ENCODE peak calls at places on chromosome 21, in eight cellular contexts. Q, X, V, W, K, A, Z and Y are unnamed samples. For H3K27me3, the result is how much of the 10 kb centered on the place peaks cover.

GRCh38 chr21:14259669-14260458 is 43.9 kb downstream of the RBM11 start:
- DNase-seq in K (no peak), Q (no peak), W (no peak), Z (no peak), V (peak), X (no peak), A (peak), Y (no peak)

GRCh38 chr21:19461481-19462205 is 1058.1 kb upstream of the TMPRSS15 start:
- DNase-seq in K (no peak), Q (no peak), V (no peak), W (no peak), X (no peak), Z (no peak), A (no peak), Y (no peak)

GRCh38 chr21:17454315-17455027 is 58.4 kb upstream of the CXADR start:
- DNase-seq in W (no peak), X (peak), V (peak), Q (no peak), A (peak), Z (no peak), K (no peak), Y (no peak)

GRCh38 chr21:43740497-43741156 is 21.7 kb downstream of the PDXK start:
- DNase-seq in K (peak), X (no peak), Q (peak), A (no peak), V (no peak), W (peak), Z (no peak), Y (peak)

GRCh38 chr21:28516011-28516410 is 476.7 kb downstream of the LTN1 start:
- DNase-seq in Z (no peak), K (no peak), V (no peak), Q (no peak), X (no peak), A (no peak), W (no peak), Y (no peak)

GRCh38 chr21:24514081-24514733 is 1093.1 kb downstream of the MRPL39 start:
- DNase-seq in V (no peak), K (no peak), A (no peak), Z (no peak), X (no peak), W (no peak), Q (no peak), Y (no peak)

GRCh38 chr21:35925497-35925896 is 134.8 kb downstream of the SETD4 start:
- DNase-seq in W (peak), V (no peak), Z (no peak), X (no peak), K (peak), Q (peak), A (peak), Y (no peak)

GRCh38 chr21:27636671-27637070 is 669.8 kb upstream of the ADAMTS5 start:
- DNase-seq in K (no peak), A (no peak), W (no peak), V (no peak), Q (no peak), X (no peak), Z (no peak), Y (no peak)

GRCh38 chr21:37531402-37532042 is 164.9 kb downstream of the DYRK1A start:
- DNase-seq in A (no peak), Z (peak), K (no peak), Q (no peak), V (no peak), W (peak), X (peak), Y (peak)

GRCh38 chr21:43718872-43719747 is at the start of gene PDXK:
- DNase-seq in Z (peak), Q (peak), X (peak), K (peak), A (peak), W (peak), V (peak), Y (peak)

GRCh38 chr21:37561506-37561905 is 194.9 kb downstream of the DYRK1A start:
- DNase-seq in V (no peak), X (no peak), W (no peak), K (no peak), A (no peak), Z (no peak), Q (no peak), Y (no peak)

GRCh38 chr21:43884012-43884860 is 19.2 kb downstream of the AGPAT3 start:
- DNase-seq in W (peak), Z (peak), X (no peak), A (peak), V (peak), K (no peak), Q (peak), Y (peak)

GRCh38 chr21:37435120-37435519 is 68.5 kb downstream of the DYRK1A start:
- DNase-seq in K (no peak), W (no peak), V (peak), Z (no peak), A (peak), X (no peak), Q (no peak), Y (no peak)

GRCh38 chr21:14952916-14953315 is 111.9 kb downstream of the NRIP1 start:
- DNase-seq in K (no peak), Z (no peak), X (no peak), Q (no peak), W (no peak), A (no peak), V (no peak), Y (no peak)

GRCh38 chr21:23130308-23130707 is 2132.1 kb downstream of the NCAM2 start:
- DNase-seq in A (no peak), V (no peak), Z (no peak), K (no peak), W (no peak), Q (no peak), X (no peak), Y (no peak)

GRCh38 chr21:39319251-39319756 is 5.9 kb upstream of the BRWD1 start:
- DNase-seq in X (no peak), Q (no peak), Z (no peak), A (no peak), W (no peak), V (no peak), K (no peak), Y (no peak)

GRCh38 chr21:28781602-28782274 is 210.9 kb downstream of the LTN1 start:
- DNase-seq in V (peak), A (peak), Q (no peak), X (no peak), K (no peak), Z (no peak), W (no peak), Y (no peak)

GRCh38 chr21:32403201-32403701 is 9.3 kb upstream of the EVA1C start:
- DNase-seq in W (peak), X (peak), Q (no peak), A (peak), V (no peak), Z (no peak), K (peak), Y (peak)

GRCh38 chr21:31489014-31489413 is 145.0 kb upstream of the TIAM1 start:
- DNase-seq in K (no peak), V (no peak), X (no peak), Q (no peak), A (no peak), Z (peak), W (no peak), Y (no peak)

GRCh38 chr21:45560106-45561021 is 18.1 kb upstream of the SLC19A1 start:
- DNase-seq in V (no peak), A (no peak), W (no peak), Z (peak), Q (no peak), K (no peak), X (peak), Y (no peak)

GRCh38 chr21:45562401-45562800 is 20.2 kb upstream of the SLC19A1 start:
- DNase-seq in W (peak), V (no peak), Z (no peak), A (no peak), X (peak), Q (no peak), K (no peak), Y (no peak)

GRCh38 chr21:45559216-45560105 is 17.2 kb upstream of the SLC19A1 start:
- DNase-seq in X (peak), Q (no peak), A (no peak), W (no peak), K (no peak), Z (peak), V (no peak), Y (no peak)

GRCh38 chr21:45558044-45558721 is 15.9 kb upstream of the SLC19A1 start:
- DNase-seq in A (no peak), W (peak), Z (peak), V (no peak), Q (no peak), X (peak), K (no peak), Y (no peak)

GRCh38 chr21:45562965-45563364 is 20.7 kb upstream of the SLC19A1 start:
- DNase-seq in V (no peak), X (peak), Z (no peak), W (no peak), Q (no peak), A (no peak), K (no peak), Y (no peak)
- H3K27me3 ChIP-seq in V (under half), X (under half), Z (under half), W (under half), Q (under half), A (under half), K (under half), Y (under half)

DNA sequence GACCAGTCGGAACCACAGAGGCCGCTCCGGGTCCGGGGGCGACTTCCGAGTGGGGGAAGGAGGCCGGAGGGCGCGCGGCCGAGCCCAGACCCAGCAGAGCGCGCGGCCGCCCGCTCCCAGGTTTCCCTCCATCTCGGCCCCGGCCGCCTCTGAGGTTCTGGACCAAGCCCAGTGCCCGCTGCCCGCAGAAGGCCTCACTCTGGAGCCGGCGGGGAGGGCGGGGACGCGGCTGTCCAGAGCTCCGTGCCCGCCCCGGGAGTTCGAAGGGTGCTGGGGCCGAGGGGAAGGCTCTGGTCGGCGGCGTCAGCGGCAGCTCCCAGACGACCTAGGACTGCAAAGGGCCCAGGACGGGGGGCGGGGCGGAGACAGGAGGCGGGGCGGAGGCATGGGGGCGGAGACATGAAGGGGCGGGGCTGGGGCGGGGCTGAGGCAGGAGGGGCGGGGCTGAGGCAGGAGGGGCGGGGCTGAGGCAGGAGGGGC is 48.0 kb upstream of the SLC19A1 start:
- DNase-seq in Z (peak), W (peak), V (no peak), A (peak), X (peak), Q (no peak), K (peak), Y (peak)
- TF ChIP-seq POLR2AphosphoS5 in Z (peak), W (no peak), V (no peak), A (no peak), X (no peak), Q (no peak), K (peak), Y (peak)

GRCh38 chr21:34886554-34887385 is 162.3 kb downstream of the RUNX1 start:
- DNase-seq in W (no peak), X (peak), V (no peak), K (no peak), A (peak), Q (no peak), Z (peak), Y (peak)
- TF ChIP-seq POLR2A in W (no peak), X (no peak), V (no peak), K (peak), A (no peak), Q (no peak), Z (no peak), Y (peak)

GRCh38 chr21:45000637-45001133 is 60.9 kb downstream of the SLX9 start:
- DNase-seq in Q (no peak), Z (peak), K (no peak), W (no peak), V (no peak), X (peak), A (no peak), Y (no peak)

GRCh38 chr21:45002381-45003204 is 62.8 kb downstream of the SLX9 start:
- DNase-seq in Q (no peak), W (no peak), A (no peak), Z (peak), K (no peak), X (peak), V (no peak), Y (no peak)

GRCh38 chr21:44999972-45000636 is 60.3 kb downstream of the SLX9 start:
- DNase-seq in W (no peak), V (no peak), A (no peak), K (no peak), X (peak), Q (peak), Z (peak), Y (no peak)

GRCh38 chr21:44999428-44999971 is 59.7 kb downstream of the SLX9 start:
- DNase-seq in Z (peak), A (no peak), Q (no peak), W (no peak), K (no peak), V (no peak), X (peak), Y (no peak)

DNA sequence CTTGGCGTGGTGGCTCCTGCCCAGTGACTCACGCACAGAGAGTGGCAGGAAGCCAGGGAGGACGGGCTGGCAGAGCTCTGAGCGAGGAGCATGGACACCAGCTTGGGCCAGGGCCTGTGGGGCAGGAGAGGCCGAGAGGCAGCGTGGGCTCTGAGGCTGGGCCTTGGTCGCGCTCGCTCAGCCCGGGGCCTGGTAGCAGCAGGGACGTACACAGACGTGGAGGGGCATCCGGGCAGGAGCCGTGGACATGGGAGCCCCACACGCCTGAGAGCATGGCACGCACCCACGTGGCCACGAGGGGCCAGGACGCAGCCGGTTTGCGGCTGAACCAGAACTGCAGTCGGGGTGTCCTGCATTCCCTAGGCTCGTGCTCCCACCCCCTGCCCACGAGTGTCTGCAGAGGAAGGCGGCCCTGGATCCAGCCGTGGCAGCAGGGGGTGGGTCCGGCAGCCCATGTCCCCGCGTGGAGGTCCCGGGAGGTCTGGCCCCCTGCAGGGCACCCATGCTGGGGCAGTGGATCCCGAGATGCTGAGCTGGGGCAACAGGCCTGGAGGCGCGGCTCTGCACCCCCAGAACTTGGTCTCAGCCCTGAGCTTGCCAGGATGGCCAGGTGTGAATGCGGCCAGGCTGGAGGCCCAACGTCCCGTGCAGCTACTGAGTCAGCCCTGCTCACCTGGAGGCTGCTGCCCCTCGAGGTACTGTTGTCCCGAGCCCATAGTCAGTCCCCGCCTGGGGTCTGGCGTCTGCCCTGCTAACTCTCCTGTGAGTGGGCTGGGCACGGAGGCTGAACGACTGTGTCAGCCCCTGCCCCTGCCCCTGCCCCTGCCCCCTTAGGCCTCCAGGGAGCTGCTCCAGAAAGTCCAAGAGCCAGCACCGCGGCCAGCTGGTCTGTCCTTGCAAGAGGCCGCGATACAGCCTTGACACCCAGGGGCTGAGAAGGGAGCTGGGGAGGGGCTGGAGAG is 61.6 kb downstream of the SLX9 start:
- DNase-seq in Q (peak), W (peak), V (no peak), A (peak), K (peak), Z (peak), X (peak), Y (peak)
- H3K27me3 ChIP-seq in Q (under half), W (under half), V (under half), A (under half), K (under half), Z (under half), X (under half), Y (under half)

GRCh38 chr21:33587792-33588484 is 546 bp downstream of the DONSON start:
- DNase-seq in Q (no peak), Z (no peak), X (peak), W (peak), V (no peak), A (peak), K (peak), Y (peak)
- TF ChIP-seq POLR2AphosphoS5 in Q (no peak), Z (no peak), X (no peak), W (no peak), V (no peak), A (no peak), K (no peak), Y (no peak)

GRCh38 chr21:26170471-26171309 is at the start of gene APP:
- DNase-seq in Q (peak), X (peak), K (peak), Z (peak), V (peak), W (peak), A (peak), Y (peak)
- TF ChIP-seq POLR2A in Q (peak), X (no peak), K (peak), Z (peak), V (peak), W (no peak), A (peak), Y (peak)

DNA sequence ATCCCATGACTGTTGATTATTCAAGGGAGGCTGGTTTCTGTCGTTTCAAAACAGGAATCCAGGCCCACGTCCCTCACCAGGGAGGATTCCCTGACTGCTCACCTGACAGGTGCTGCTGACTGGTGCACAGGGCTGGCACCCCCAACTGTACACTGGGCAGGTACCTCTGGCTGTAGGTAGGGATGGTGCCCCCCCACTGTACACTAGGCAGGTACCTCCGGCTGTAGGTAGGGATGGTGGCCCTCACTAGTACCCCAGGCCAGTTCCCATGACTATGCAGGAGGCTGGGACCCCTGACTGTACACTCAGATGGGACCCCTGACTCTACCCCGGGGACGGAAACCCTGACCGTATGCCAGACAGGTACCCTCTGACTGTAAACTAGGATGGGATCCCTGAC is 33.6 kb upstream of the PDE9A start:
- DNase-seq in V (no peak), Z (peak), X (peak), K (no peak), Q (no peak), A (no peak), W (no peak), Y (no peak)
- H3K27me3 ChIP-seq in V (under half), Z (under half), X (half or more), K (under half), Q (under half), A (under half), W (half or more), Y (under half)

DNA sequence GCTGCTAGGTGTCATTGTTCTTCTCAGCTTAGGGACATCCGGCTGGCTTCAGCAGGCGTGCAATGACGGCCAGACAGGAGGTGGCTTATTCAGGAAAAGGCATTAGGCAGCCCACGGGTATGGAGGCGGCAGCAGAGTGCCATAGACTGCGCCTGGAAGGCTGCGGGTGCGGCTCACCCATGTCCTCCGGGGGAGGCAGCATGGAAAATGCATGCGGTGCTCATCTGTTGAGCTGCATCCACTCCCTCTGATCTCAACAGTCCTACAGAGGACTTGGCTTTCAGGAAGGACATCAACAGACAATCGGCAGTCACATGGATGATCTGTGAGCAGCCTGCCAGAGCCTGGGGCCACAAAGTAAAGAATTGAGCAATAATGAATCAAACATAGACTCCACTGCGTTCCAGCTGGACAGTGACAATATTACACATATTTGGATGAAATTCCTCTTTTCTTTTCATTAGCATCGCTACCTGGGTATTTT is 42.9 kb downstream of the UMODL1 start:
- DNase-seq in V (no peak), K (peak), A (no peak), W (no peak), Q (peak), X (no peak), Z (peak), Y (no peak)
- TF ChIP-seq POLR2AphosphoS5 in V (no peak), K (peak), A (no peak), W (no peak), Q (peak), X (no peak), Z (no peak), Y (no peak)

GRCh38 chr21:33418686-33419085 is 15.5 kb downstream of the IFNGR2 start:
- DNase-seq in V (no peak), Q (peak), X (peak), Z (no peak), A (peak), K (peak), W (no peak), Y (no peak)

GRCh38 chr21:33411949-33412430 is 8.8 kb downstream of the IFNGR2 start:
- DNase-seq in A (no peak), Q (no peak), Z (no peak), X (no peak), V (no peak), W (peak), K (no peak), Y (peak)

GRCh38 chr21:33414926-33415325 is 11.7 kb downstream of the IFNGR2 start:
- DNase-seq in W (no peak), Q (no peak), A (no peak), Z (no peak), V (no peak), K (no peak), X (no peak), Y (no peak)

GRCh38 chr21:33414068-33414467 is 10.9 kb downstream of the IFNGR2 start:
- DNase-seq in W (no peak), A (no peak), X (no peak), Z (no peak), Q (no peak), V (no peak), K (no peak), Y (no peak)

GRCh38 chr21:33412832-33413519 is 9.8 kb downstream of the IFNGR2 start:
- DNase-seq in W (peak), A (no peak), Z (no peak), V (no peak), K (no peak), Q (no peak), X (no peak), Y (peak)
- TF ChIP-seq POLR2A in W (no peak), A (no peak), Z (no peak), V (no peak), K (no peak), Q (no peak), X (no peak), Y (no peak)

DNA sequence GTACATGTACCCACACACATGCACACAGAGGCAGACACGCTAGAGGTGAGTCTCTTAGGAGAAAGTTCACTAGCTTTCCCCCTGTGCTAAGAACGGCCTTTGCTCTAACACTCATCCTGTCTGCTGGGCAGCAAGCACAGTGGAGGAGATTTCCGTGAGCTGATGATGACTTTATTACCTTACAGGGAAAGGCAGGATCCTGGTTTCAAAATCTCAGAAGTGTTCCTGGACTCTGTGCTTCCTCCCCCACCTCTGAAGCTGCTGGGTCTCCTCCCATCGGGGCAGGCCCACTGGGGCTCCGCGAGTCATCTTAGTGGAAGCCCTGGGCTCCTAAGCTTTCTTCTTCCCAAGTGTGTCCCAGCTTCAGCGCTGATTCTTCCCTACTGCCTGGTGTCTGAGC is 2.7 kb downstream of the FAM3B start:
- DNase-seq in V (no peak), Q (no peak), X (no peak), K (no peak), A (no peak), W (no peak), Z (no peak), Y (peak)
- H3K27me3 ChIP-seq in V (under half), Q (under half), X (under half), K (under half), A (under half), W (under half), Z (under half), Y (under half)